ENCODE peak calls at places on chromosomes 13 and 19, in eight cellular contexts. One of them, this sample, is unnamed.

GRCh38 chr13:113519556-113519955 is 29.0 kb upstream of the DCUN1D2 start:
- DNase-seq in stimulated activated CD4-positive, alpha-beta T cell treated with anti-CD3 and anti-CD28 coated beads, Interleukin-12 subunit alpha, Interleukin-12 subunit beta, amount 100 ng/mL, for 24 hours: no peak
- DNase-seq in fibroblast of the aortic adventitia: no peak
- DNase-seq in posterior vena cava: no peak
- DNase-seq in LoVo: no peak
- DNase-seq in psoas muscle: no peak
- DNase-seq in activated CD4-positive, alpha-beta T cell treated with anti-CD3 and anti-CD28 coated beads, Interleukin-2, amount 10 ng/mL, durations not matched to agents 7 days and 5 days: no peak
- DNase-seq in retina: no peak
- DNase-seq in this sample: no peak

GRCh38 chr13:46575321-46575721 is 22.4 kb downstream of the LRCH1 start:
- DNase-seq in stimulated activated CD4-positive, alpha-beta T cell treated with anti-CD3 and anti-CD28 coated beads, Interleukin-12 subunit alpha, Interleukin-12 subunit beta, amount 100 ng/mL, for 24 hours: no peak
- DNase-seq in fibroblast of the aortic adventitia: no peak
- DNase-seq in posterior vena cava: no peak
- DNase-seq in LoVo: no peak
- DNase-seq in psoas muscle: no peak
- DNase-seq in activated CD4-positive, alpha-beta T cell treated with anti-CD3 and anti-CD28 coated beads, Interleukin-2, amount 10 ng/mL, durations not matched to agents 7 days and 5 days: no peak
- DNase-seq in retina: no peak
- DNase-seq in this sample: no peak

GRCh38 chr13:108288741-108289140 is 19.2 kb downstream of the TNFSF13B start:
- DNase-seq in stimulated activated CD4-positive, alpha-beta T cell treated with anti-CD3 and anti-CD28 coated beads, Interleukin-12 subunit alpha, Interleukin-12 subunit beta, amount 100 ng/mL, for 24 hours: no peak
- DNase-seq in fibroblast of the aortic adventitia: no peak
- DNase-seq in posterior vena cava: no peak
- DNase-seq in LoVo: no peak
- DNase-seq in psoas muscle: no peak
- DNase-seq in activated CD4-positive, alpha-beta T cell treated with anti-CD3 and anti-CD28 coated beads, Interleukin-2, amount 10 ng/mL, durations not matched to agents 7 days and 5 days: no peak
- DNase-seq in retina: no peak
- DNase-seq in this sample: no peak

GRCh38 chr19:42132030-42132628 is at the start of gene POU2F2:
- DNase-seq in stimulated activated CD4-positive, alpha-beta T cell treated with anti-CD3 and anti-CD28 coated beads, Interleukin-12 subunit alpha, Interleukin-12 subunit beta, amount 100 ng/mL, for 24 hours: peak; percentile 81
- DNase-seq in fibroblast of the aortic adventitia: no peak
- DNase-seq in posterior vena cava: no peak
- DNase-seq in LoVo: no peak
- DNase-seq in psoas muscle: peak; percentile 31
- DNase-seq in activated CD4-positive, alpha-beta T cell treated with anti-CD3 and anti-CD28 coated beads, Interleukin-2, amount 10 ng/mL, durations not matched to agents 7 days and 5 days: peak; percentile 90
- DNase-seq in retina: peak; percentile 27
- DNase-seq in this sample: peak; percentile 89

GRCh38 chr19:33467851-33468250 is 53.7 kb downstream of the PEPD start:
- DNase-seq in stimulated activated CD4-positive, alpha-beta T cell treated with anti-CD3 and anti-CD28 coated beads, Interleukin-12 subunit alpha, Interleukin-12 subunit beta, amount 100 ng/mL, for 24 hours: no peak
- DNase-seq in fibroblast of the aortic adventitia: no peak
- DNase-seq in posterior vena cava: peak; percentile 22
- DNase-seq in LoVo: no peak
- DNase-seq in psoas muscle: no peak
- DNase-seq in activated CD4-positive, alpha-beta T cell treated with anti-CD3 and anti-CD28 coated beads, Interleukin-2, amount 10 ng/mL, durations not matched to agents 7 days and 5 days: no peak
- DNase-seq in retina: no peak
- DNase-seq in this sample: no peak

GRCh38 chr19:39150807-39151206 is 25.2 kb downstream of the PAK4 start:
- DNase-seq in stimulated activated CD4-positive, alpha-beta T cell treated with anti-CD3 and anti-CD28 coated beads, Interleukin-12 subunit alpha, Interleukin-12 subunit beta, amount 100 ng/mL, for 24 hours: no peak
- DNase-seq in fibroblast of the aortic adventitia: no peak
- DNase-seq in posterior vena cava: no peak
- DNase-seq in LoVo: no peak
- DNase-seq in psoas muscle: no peak
- DNase-seq in activated CD4-positive, alpha-beta T cell treated with anti-CD3 and anti-CD28 coated beads, Interleukin-2, amount 10 ng/mL, durations not matched to agents 7 days and 5 days: no peak
- DNase-seq in retina: no peak
- DNase-seq in this sample: no peak

GRCh38 chr13:41458939-41459753 is 1.8 kb downstream of the RGCC start:
- DNase-seq in stimulated activated CD4-positive, alpha-beta T cell treated with anti-CD3 and anti-CD28 coated beads, Interleukin-12 subunit alpha, Interleukin-12 subunit beta, amount 100 ng/mL, for 24 hours: peak; percentile 50
- DNase-seq in fibroblast of the aortic adventitia: peak; percentile 55
- DNase-seq in posterior vena cava: no peak
- DNase-seq in LoVo: peak; percentile 24
- DNase-seq in psoas muscle: peak; percentile 37
- DNase-seq in activated CD4-positive, alpha-beta T cell treated with anti-CD3 and anti-CD28 coated beads, Interleukin-2, amount 10 ng/mL, durations not matched to agents 7 days and 5 days: peak; percentile 78
- DNase-seq in retina: peak; percentile 12
- DNase-seq in this sample: peak; percentile 77

GRCh38 chr19:40807147-40808020 is 8.4 kb downstream of the EGLN2 start:
- DNase-seq in stimulated activated CD4-positive, alpha-beta T cell treated with anti-CD3 and anti-CD28 coated beads, Interleukin-12 subunit alpha, Interleukin-12 subunit beta, amount 100 ng/mL, for 24 hours: no peak
- DNase-seq in fibroblast of the aortic adventitia: no peak
- DNase-seq in posterior vena cava: no peak
- DNase-seq in LoVo: peak; percentile 22
- DNase-seq in psoas muscle: no peak
- DNase-seq in activated CD4-positive, alpha-beta T cell treated with anti-CD3 and anti-CD28 coated beads, Interleukin-2, amount 10 ng/mL, durations not matched to agents 7 days and 5 days: no peak
- DNase-seq in retina: no peak
- DNase-seq in this sample: no peak

GRCh38 chr19:52961981-52962380 is 700 bp downstream of the ZNF816 start:
- DNase-seq in stimulated activated CD4-positive, alpha-beta T cell treated with anti-CD3 and anti-CD28 coated beads, Interleukin-12 subunit alpha, Interleukin-12 subunit beta, amount 100 ng/mL, for 24 hours: no peak
- DNase-seq in fibroblast of the aortic adventitia: no peak
- DNase-seq in posterior vena cava: no peak
- DNase-seq in LoVo: no peak
- DNase-seq in psoas muscle: no peak
- DNase-seq in activated CD4-positive, alpha-beta T cell treated with anti-CD3 and anti-CD28 coated beads, Interleukin-2, amount 10 ng/mL, durations not matched to agents 7 days and 5 days: no peak
- DNase-seq in retina: no peak
- DNase-seq in this sample: no peak

GRCh38 chr13:50038266-50038665 is 23.0 kb downstream of the KCNRG start:
- DNase-seq in stimulated activated CD4-positive, alpha-beta T cell treated with anti-CD3 and anti-CD28 coated beads, Interleukin-12 subunit alpha, Interleukin-12 subunit beta, amount 100 ng/mL, for 24 hours: no peak
- DNase-seq in fibroblast of the aortic adventitia: no peak
- DNase-seq in posterior vena cava: no peak
- DNase-seq in LoVo: no peak
- DNase-seq in psoas muscle: no peak
- DNase-seq in activated CD4-positive, alpha-beta T cell treated with anti-CD3 and anti-CD28 coated beads, Interleukin-2, amount 10 ng/mL, durations not matched to agents 7 days and 5 days: no peak
- DNase-seq in retina: no peak
- DNase-seq in this sample: no peak

GRCh38 chr13:23617551-23618014 is 47.4 kb downstream of the TNFRSF19 start:
- DNase-seq in stimulated activated CD4-positive, alpha-beta T cell treated with anti-CD3 and anti-CD28 coated beads, Interleukin-12 subunit alpha, Interleukin-12 subunit beta, amount 100 ng/mL, for 24 hours: no peak
- DNase-seq in fibroblast of the aortic adventitia: peak; percentile 69
- DNase-seq in posterior vena cava: no peak
- DNase-seq in LoVo: no peak
- DNase-seq in psoas muscle: no peak
- DNase-seq in activated CD4-positive, alpha-beta T cell treated with anti-CD3 and anti-CD28 coated beads, Interleukin-2, amount 10 ng/mL, durations not matched to agents 7 days and 5 days: no peak
- DNase-seq in retina: no peak
- DNase-seq in this sample: no peak

GRCh38 chr19:38729653-38730469 is 14.4 kb downstream of the CAPN12 start:
- DNase-seq in stimulated activated CD4-positive, alpha-beta T cell treated with anti-CD3 and anti-CD28 coated beads, Interleukin-12 subunit alpha, Interleukin-12 subunit beta, amount 100 ng/mL, for 24 hours: peak; percentile 79
- DNase-seq in fibroblast of the aortic adventitia: peak; percentile 44
- DNase-seq in posterior vena cava: no peak
- DNase-seq in LoVo: no peak
- DNase-seq in psoas muscle: peak; percentile 78
- DNase-seq in activated CD4-positive, alpha-beta T cell treated with anti-CD3 and anti-CD28 coated beads, Interleukin-2, amount 10 ng/mL, durations not matched to agents 7 days and 5 days: peak; percentile 80
- DNase-seq in retina: peak; percentile 71
- DNase-seq in this sample: peak; percentile 90

This sample was measured in stimulated activated naive CD8-positive, alpha-beta T cell treated with anti-CD3 and anti-CD28 coated beads, Interleukin-15, Interleukin-2, amounts not matched to agents 100 U/mL and 50 U/mL, for 24 hours.